ENCODE peak calls at places on chromosomes 2 and 18, in seven cellular contexts. J is transverse colon, W is HepG2, E is thoracic aorta, V is heart right ventricle, F is IMR-90, A is lower lobe of right lung. R is an unnamed sample.

GRCh38 chr2:124975224-124975623 is 950.1 kb downstream of the CNTNAP5 start:
- DNase-seq in A (no peak), J (no peak), V (no peak), F (no peak), W (no peak), E (no peak), R (no peak)

GRCh38 chr18:11886629-11887028 is 21.5 kb downstream of the MPPE1 start:
- DNase-seq in F (no peak), J (no peak), V (no peak), E (no peak), A (no peak), W (no peak), R (no peak)

GRCh38 chr2:202102425-202103005 is 29.5 kb downstream of the KIAA2012 start:
- DNase-seq in J (no peak), W (no peak), E (no peak), A (no peak), F (no peak), V (no peak), R (no peak)

GRCh38 chr2:46034535-46034934 is 262.7 kb upstream of the EPAS1 start:
- DNase-seq in E (no peak), F (no peak), J (no peak), W (no peak), V (peak), A (no peak), R (peak)

GRCh38 chr2:56018202-56018601 is 94.6 kb upstream of the EFEMP1 start:
- DNase-seq in W (no peak), E (no peak), F (no peak), V (no peak), A (no peak), J (no peak), R (no peak)

GRCh38 chr2:48607307-48608014 is 10.2 kb upstream of the GTF2A1L start:
- DNase-seq in E (no peak), F (peak), V (no peak), J (no peak), A (no peak), W (no peak), R (no peak)

GRCh38 chr18:2223859-2224258 is 347.4 kb downstream of the METTL4 start:
- DNase-seq in W (peak), V (no peak), J (no peak), F (peak), E (no peak), A (no peak), R (no peak)

GRCh38 chr2:230932556-230933511 is 7.8 kb upstream of the GPR55 start:
- DNase-seq in V (peak), W (no peak), J (no peak), F (peak), E (no peak), A (peak), R (peak)

GRCh38 chr2:71780162-71780561 is 326.8 kb downstream of the DYSF start:
- DNase-seq in W (no peak), V (no peak), E (no peak), A (no peak), F (no peak), J (no peak), R (no peak)

GRCh38 chr18:63022429-63023022 is 297.0 kb downstream of the BCL2 start:
- DNase-seq in W (no peak), J (no peak), F (no peak), E (no peak), A (no peak), V (no peak), R (no peak)

GRCh38 chr18:44325903-44326650 is 354.6 kb upstream of the SETBP1 start:
- DNase-seq in E (no peak), J (peak), F (peak), A (no peak), V (no peak), W (no peak), R (peak)

GRCh38 chr2:199223791-199224190 is 233.9 kb downstream of the SATB2 start:
- DNase-seq in W (peak), F (peak), A (no peak), J (no peak), E (no peak), V (no peak), R (no peak)

GRCh38 chr2:190088917-190089316 is 26.4 kb upstream of the MSTN start:
- DNase-seq in E (no peak), A (no peak), J (peak), W (peak), V (no peak), F (peak), R (no peak)

GRCh38 chr2:161223139-161223732 is 63.0 kb downstream of the TANK start:
- DNase-seq in V (no peak), W (peak), F (peak), A (no peak), J (no peak), E (no peak), R (no peak)

GRCh38 chr2:3547915-3548314 is 10.2 kb downstream of the RNASEH1 start:
- DNase-seq in A (no peak), E (no peak), V (no peak), W (no peak), F (no peak), J (no peak), R (no peak)

GRCh38 chr2:217849154-217849553 is 153.6 kb downstream of the TNS1 start:
- DNase-seq in A (no peak), F (no peak), V (no peak), E (no peak), J (no peak), W (no peak), R (no peak)

GRCh38 chr2:95231723-95232122 is 24.4 kb downstream of the ZNF892 start:
- DNase-seq in W (peak), A (peak), V (no peak), F (peak), J (peak), E (no peak), R (peak)

GRCh38 chr2:76711490-76711889 is 810.7 kb downstream of the LRRTM4 start:
- DNase-seq in V (no peak), A (no peak), E (no peak), W (no peak), F (no peak), J (no peak), R (no peak)

GRCh38 chr2:40169430-40169829 is 282.5 kb downstream of the SLC8A1 start:
- DNase-seq in E (no peak), W (no peak), F (peak), A (no peak), V (no peak), J (no peak), R (no peak)

GRCh38 chr2:29050591-29050990 is 23.7 kb downstream of the PCARE start:
- DNase-seq in F (no peak), A (no peak), V (no peak), E (no peak), W (no peak), J (no peak), R (no peak)

GRCh38 chr2:74448771-74449170 is 6.1 kb upstream of the INO80B start:
- DNase-seq in F (no peak), A (no peak), V (no peak), E (no peak), J (no peak), W (no peak), R (no peak)

GRCh38 chr18:26468931-26469340 is 79.4 kb downstream of the KCTD1 start:
- DNase-seq in E (no peak), A (no peak), F (no peak), W (peak), V (no peak), J (peak), R (no peak)

GRCh38 chr2:69931832-69932595 is 17.1 kb downstream of the MXD1 start:
- DNase-seq in W (no peak), F (no peak), E (no peak), J (no peak), V (no peak), A (no peak), R (no peak)

GRCh38 chr2:23467618-23468017 is 82.6 kb downstream of the KLHL29 start:
- DNase-seq in F (no peak), E (no peak), V (no peak), J (no peak), W (no peak), A (no peak), R (no peak)

GRCh38 chr2:175964195-175964594 is 37.9 kb downstream of the LNPK start:
- DNase-seq in F (no peak), W (peak), J (no peak), A (no peak), E (no peak), V (no peak), R (no peak)
- TF ChIP-seq CTCF in F (no peak), W (peak), J (peak), A (no peak), E (no peak), V (no peak), R (no peak)

GRCh38 chr18:77054606-77055428 is 77.8 kb downstream of the MBP start:
- DNase-seq in J (peak), V (peak), E (no peak), F (peak), W (peak), A (peak), R (peak)

GRCh38 chr18:77054288-77054605 is 78.3 kb downstream of the MBP start:
- DNase-seq in E (no peak), V (no peak), J (no peak), F (no peak), A (no peak), W (no peak), R (no peak)

GRCh38 chr18:77052297-77052645 is 80.3 kb downstream of the MBP start:
- DNase-seq in F (no peak), V (no peak), A (no peak), J (no peak), W (no peak), E (no peak), R (no peak)

GRCh38 chr18:77052656-77053309 is 79.8 kb downstream of the MBP start:
- DNase-seq in E (no peak), F (no peak), J (no peak), A (peak), W (no peak), V (no peak), R (no peak)

DNA sequence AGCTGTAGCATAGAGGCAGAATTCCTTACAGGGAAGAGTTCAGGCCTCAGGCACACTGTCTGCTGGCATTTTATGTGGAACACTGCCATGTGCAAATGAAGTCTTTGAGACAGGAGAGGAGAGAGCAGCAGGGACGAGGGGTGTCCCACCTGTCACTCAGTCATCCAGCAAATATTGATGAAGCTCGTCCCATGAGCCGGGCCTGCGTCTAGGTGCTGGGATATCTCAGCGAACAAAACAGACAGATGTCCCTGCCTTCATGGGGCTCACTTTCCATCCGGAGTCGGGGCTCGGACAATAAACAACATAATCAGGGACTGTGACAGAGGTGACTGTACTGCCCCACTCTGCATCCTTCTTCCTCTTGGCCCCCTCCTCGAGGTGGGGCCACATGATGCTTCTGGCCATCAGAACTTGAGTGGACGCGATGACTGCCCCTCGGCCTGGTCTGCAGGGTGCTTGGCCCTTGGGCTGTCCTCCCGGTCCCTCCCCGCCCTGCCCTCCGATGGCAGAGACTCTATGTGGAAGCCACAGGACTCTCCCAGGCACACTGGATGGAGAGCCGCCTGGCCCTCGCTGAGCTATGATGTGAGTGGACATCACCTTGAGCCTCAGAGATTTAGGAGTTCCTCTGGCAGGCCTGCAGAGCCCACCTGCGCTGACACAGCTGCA is 78.8 kb downstream of the MBP start:
- DNase-seq in A (no peak), J (no peak), F (no peak), V (no peak), W (no peak), E (no peak), R (no peak)
- H3K27ac ChIP-seq in A (peak), J (peak), F (peak), V (peak), W (peak), E (peak), R (peak)

GRCh38 chr2:38267270-38267925 is 109.7 kb downstream of the ATL2 start:
- DNase-seq in V (no peak), J (no peak), W (no peak), A (no peak), E (no peak), F (no peak), R (no peak)
- H3K4me3 ChIP-seq in V (no peak), J (no peak), W (no peak), A (no peak), E (no peak), F (no peak), R (no peak)

DNA sequence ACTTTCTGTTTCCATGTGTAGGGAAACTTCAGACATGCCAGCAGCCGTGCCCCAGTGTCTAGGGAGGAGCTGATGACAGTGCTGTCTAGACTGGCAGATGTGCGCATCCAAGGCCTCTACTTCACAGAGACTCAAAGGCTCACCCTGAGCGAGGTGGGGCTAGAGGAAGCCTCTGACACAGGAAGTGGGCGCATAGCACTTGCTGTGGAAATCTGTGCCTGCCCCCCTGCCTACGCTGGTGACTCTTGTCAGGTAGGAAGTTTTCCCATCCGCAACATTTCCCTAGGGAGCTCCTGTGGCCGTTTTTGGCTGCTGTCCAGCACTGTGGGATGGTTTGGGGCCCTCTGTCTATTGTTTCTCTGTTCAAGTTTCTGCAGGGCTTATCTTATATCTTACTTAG is 143.1 kb upstream of the TTC39C start:
- DNase-seq in A (no peak), V (peak), J (peak), E (no peak), F (no peak), W (no peak), R (peak)
- TF ChIP-seq CTCF in A (no peak), V (no peak), J (no peak), E (no peak), F (no peak), W (no peak), R (no peak)

GRCh38 chr2:165635532-165635931 is 158.5 kb downstream of the GALNT3 start:
- DNase-seq in J (no peak), E (no peak), A (no peak), V (no peak), F (no peak), W (no peak), R (no peak)

GRCh38 chr2:165639504-165639903 is 154.5 kb downstream of the GALNT3 start:
- DNase-seq in F (no peak), V (no peak), A (no peak), J (no peak), W (no peak), E (no peak), R (no peak)

GRCh38 chr2:165636959-165637358 is 157.1 kb downstream of the GALNT3 start:
- DNase-seq in W (no peak), F (no peak), J (no peak), V (no peak), E (no peak), A (no peak), R (no peak)

GRCh38 chr2:165637396-165637795 is 156.7 kb downstream of the GALNT3 start:
- DNase-seq in E (no peak), W (no peak), V (no peak), J (no peak), A (no peak), F (no peak), R (no peak)

DNA sequence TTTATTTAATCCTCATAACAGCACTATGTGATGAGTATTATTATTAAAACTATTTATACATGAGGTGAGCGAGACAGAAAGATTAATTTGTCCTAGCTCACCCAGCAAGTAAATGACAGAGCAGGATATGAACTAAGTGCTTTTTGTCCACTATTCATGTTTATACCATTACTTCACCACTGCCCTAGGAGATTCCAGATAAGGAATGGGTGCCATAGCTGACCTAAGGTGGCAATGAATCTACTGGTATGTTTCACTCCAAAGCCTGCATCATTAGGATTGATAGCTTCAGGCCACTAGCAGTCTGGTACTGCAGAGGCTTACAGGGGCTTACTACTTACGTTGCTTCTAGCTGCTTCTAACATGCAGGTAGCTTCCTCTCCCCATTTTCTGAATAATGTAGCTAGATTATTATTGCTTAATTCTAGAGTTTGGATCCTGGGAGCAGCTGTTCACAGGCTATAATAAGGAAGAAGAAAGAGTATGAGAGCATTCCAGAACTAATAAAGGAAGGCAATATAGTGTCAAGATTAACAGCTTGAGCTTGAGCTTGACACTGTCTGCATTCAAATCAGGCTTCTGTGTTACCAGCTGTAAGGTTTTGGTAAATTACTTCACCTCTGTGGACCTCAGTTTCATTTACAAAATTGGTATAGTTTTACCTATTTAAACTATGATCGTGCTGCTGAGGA is 153.7 kb downstream of the GALNT3 start:
- DNase-seq in E (no peak), V (no peak), F (no peak), J (no peak), W (no peak), A (no peak), R (no peak)
- H3K27ac ChIP-seq in E (no peak), V (no peak), F (no peak), J (no peak), W (no peak), A (no peak), R (no peak)

GRCh38 chr2:172438741-172439508 is 11.5 kb downstream of the ITGA6 start:
- DNase-seq in F (peak), W (no peak), J (peak), V (peak), E (no peak), A (no peak), R (no peak)
- H3K4me3 ChIP-seq in F (no peak), W (no peak), J (no peak), V (no peak), E (no peak), A (no peak), R (no peak)

DNA sequence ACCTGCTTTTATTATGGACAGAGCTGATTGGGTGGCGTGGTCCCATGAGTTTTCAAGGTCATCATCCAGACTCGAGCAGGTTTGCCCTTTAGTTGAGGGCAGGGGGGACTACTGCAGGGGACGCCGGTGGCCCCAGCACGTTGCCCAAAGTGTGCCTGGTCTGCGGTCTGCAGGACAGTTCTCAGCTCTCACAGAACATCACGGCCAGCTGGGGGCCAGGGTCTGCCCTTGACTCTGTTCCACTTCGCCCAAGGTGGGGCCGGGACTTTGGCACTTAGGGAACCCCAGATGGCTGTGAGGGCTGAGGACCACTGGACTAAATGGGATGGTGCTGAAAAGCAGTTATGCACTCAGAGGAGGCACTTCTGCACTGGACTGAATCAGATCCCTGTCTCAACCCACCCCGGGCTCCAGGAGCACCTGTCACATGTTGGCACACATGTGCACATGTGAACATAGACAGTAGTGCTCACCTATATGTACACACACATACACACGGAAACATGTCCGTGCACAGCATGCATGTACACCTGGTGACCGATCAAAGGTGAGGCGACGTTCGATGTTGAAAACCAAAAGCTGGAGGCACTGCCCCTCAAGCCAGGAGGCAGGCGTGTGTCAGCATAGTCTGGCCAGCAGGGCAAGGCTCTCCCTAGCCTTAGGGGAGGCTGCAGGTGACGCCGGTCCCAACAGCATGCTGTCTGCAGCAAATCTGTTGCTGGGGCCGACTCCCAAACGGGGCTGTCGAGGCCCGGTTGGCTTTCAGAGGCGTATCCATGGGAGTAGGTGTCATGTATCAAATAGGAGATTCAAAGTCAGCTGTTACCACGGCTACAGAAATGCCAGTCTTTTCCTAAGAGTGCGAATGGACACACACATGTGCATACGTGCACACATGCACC is 10.2 kb downstream of the ANO7 start:
- DNase-seq in A (peak), E (no peak), W (no peak), F (no peak), V (no peak), J (no peak), R (no peak)
- TF ChIP-seq CTCF in A (no peak), E (no peak), W (no peak), F (no peak), V (no peak), J (no peak), R (no peak)

GRCh38 chr18:34696681-34697080 is 13.4 kb upstream of the DTNA start:
- DNase-seq in A (no peak), W (peak), V (no peak), F (no peak), J (no peak), E (no peak), R (no peak)

GRCh38 chr18:34697233-34697632 is 12.9 kb upstream of the DTNA start:
- DNase-seq in E (no peak), J (no peak), A (no peak), V (no peak), F (no peak), W (peak), R (no peak)

GRCh38 chr18:34694611-34695165 is 15.4 kb upstream of the DTNA start:
- DNase-seq in J (no peak), A (no peak), F (peak), V (no peak), W (no peak), E (no peak), R (no peak)

GRCh38 chr18:34695300-34695699 is 14.8 kb upstream of the DTNA start:
- DNase-seq in A (no peak), E (no peak), F (no peak), J (no peak), V (no peak), W (no peak), R (no peak)

DNA sequence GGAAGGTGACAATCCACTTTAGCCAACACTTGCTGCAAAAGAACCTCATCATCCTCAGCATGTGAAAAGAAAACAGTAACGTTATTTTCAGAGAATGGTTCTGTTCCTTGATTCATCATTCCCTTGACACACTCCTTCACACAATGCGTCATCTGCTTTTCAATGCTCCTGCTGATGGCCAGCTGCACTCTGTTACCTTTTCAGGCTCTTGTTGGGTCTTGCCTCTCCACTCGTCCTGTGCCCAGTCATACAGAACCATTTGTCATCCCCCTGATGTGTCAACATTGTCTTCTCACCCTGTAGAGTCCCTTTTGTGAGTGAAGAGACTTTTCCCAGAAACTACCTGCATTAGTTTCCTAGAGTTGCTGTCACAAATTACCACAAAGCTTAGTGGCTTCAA is 12.2 kb upstream of the DTNA start:
- DNase-seq in W (no peak), E (no peak), J (no peak), V (no peak), F (no peak), A (no peak), R (no peak)
- H3K27ac ChIP-seq in W (no peak), E (no peak), J (no peak), V (no peak), F (no peak), A (no peak), R (no peak)

R was measured in left ventricle myocardium inferior.